ENCODE peak calls at places on chromosomes 7 and 10, in nine cellular contexts. F is CD4-positive, alpha-beta T cell; I is A549; N is GM23248; Y is naive thymus-derived CD4-positive, alpha-beta T cell; K is heart right ventricle; W is transverse colon; T is PC-3; G is HL-60. L is an unnamed sample.
A peak's percentile ranks its signal among the peaks of the same experiment; 100 is the strongest.

GRCh38 chr7:16078076-16078952 is 343.0 kb downstream of the CRPPA start:
- DNase-seq in F (no peak), I (peak; percentile 20), N (peak; percentile 63), Y (no peak), K (peak; percentile 48), W (no peak), T (peak; percentile 76), G (peak; percentile 21), L (no peak)

GRCh38 chr10:128557149-128557548 is 430.9 kb upstream of the MKI67 start:
- DNase-seq in F (no peak), I (no peak), N (no peak), Y (no peak), K (no peak), W (no peak), T (no peak), G (no peak), L (no peak)

GRCh38 chr7:42227931-42228591 is 8.9 kb downstream of the GLI3 start:
- DNase-seq in F (no peak), I (no peak), N (peak; percentile 79), Y (no peak), K (no peak), W (peak; percentile 10), T (no peak), G (no peak), L (peak; percentile 63)

GRCh38 chr7:54839538-54840213 is 80.7 kb upstream of the SEC61G start:
- DNase-seq in F (no peak), I (peak; percentile 80), N (peak; percentile 81), Y (no peak), K (peak; percentile 80), W (peak; percentile 35), T (peak; percentile 78), G (no peak), L (peak; percentile 93)

GRCh38 chr7:93856319-93856718 is 34.2 kb downstream of the TFPI2 start:
- DNase-seq in F (no peak), I (no peak), N (no peak), Y (no peak), K (no peak), W (no peak), T (peak; percentile 28), G (no peak), L (no peak)

GRCh38 chr10:21494221-21495001 is 31.1 kb downstream of the SKIDA1 start:
- DNase-seq in F (no peak), I (no peak), N (peak; percentile 59), Y (peak; percentile 47), K (no peak), W (no peak), T (no peak), G (no peak), L (peak; percentile 84)

GRCh38 chr10:47247190-47248059 is 52.6 kb upstream of the GDF10 start:
- DNase-seq in F (no peak), I (no peak), N (no peak), Y (no peak), K (no peak), W (peak; percentile 2), T (no peak), G (no peak), L (no peak)

GRCh38 chr7:28580626-28581025 is 168.3 kb downstream of the CREB5 start:
- DNase-seq in F (no peak), I (no peak), N (no peak), Y (no peak), K (no peak), W (no peak), T (no peak), G (no peak), L (no peak)

GRCh38 chr7:136969776-136970175 is 101.3 kb downstream of the CHRM2 start:
- DNase-seq in F (no peak), I (no peak), N (no peak), Y (no peak), K (no peak), W (no peak), T (no peak), G (no peak), L (no peak)

GRCh38 chr7:78443811-78444210 is 645.2 kb downstream of the PHTF2 start:
- DNase-seq in F (no peak), I (no peak), N (no peak), Y (no peak), K (no peak), W (no peak), T (no peak), G (no peak), L (no peak)

GRCh38 chr10:128043259-128044045 is 82.8 kb downstream of the MKI67 start:
- DNase-seq in F (no peak), I (no peak), N (no peak), Y (no peak), K (no peak), W (no peak), T (no peak), G (no peak), L (no peak)

DNA sequence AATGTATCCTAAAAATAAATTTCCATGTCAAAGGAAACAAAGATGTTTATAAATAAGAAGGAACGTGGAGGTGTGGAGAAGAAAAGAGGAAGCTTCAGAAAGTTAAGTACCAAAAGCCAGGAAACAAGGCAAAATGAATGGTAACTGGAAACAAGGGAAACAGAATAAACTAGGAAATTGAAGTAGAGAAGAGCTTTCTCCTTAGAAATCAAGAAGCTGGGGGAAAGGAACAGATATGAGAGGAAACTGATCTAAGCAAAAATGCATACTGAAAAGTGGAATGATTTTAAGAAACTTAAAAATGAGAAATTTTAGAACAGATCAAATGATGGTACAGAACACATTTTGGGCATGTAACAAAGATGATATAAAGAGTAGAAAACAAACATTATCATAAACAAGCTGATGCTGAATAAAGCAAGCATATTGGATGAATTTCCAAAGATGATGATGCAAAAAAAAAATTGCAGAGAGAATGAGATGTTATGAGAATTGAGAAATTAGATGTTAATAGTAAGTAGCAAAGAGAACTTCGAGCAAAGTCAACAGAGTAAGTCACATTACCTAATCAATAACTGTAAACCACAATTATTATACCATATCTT is 1.9 kb downstream of the BRAF start:
- DNase-seq in F (no peak), I (no peak), N (no peak), Y (no peak), K (no peak), W (no peak), T (no peak), G (no peak), L (no peak)
- H3K27ac ChIP-seq in F (no peak overlapping the region), I (no peak overlapping the region), N (no peak overlapping the region), Y (peak overlapping the region; percentile 50), K (no peak overlapping the region), W (peak overlapping the region; percentile 100), T (no peak overlapping the region), G (no peak overlapping the region), L (no peak overlapping the region)

GRCh38 chr10:35089641-35090161 is 440 bp downstream of the CUL2 start:
- DNase-seq in F (no peak), I (peak; percentile 13), N (peak; percentile 46), Y (no peak), K (no peak), W (no peak), T (peak; percentile 46), G (peak; percentile 11), L (no peak)
- H3K27ac ChIP-seq in F (peak overlapping the region; percentile 94), I (peak overlapping the region; percentile 99), N (peak overlapping the region; percentile 51), Y (peak overlapping the region; percentile 98), K (peak overlapping the region; percentile 90), W (peak overlapping the region; percentile 96), T (peak overlapping the region; percentile 73), G (peak overlapping the region; percentile 98), L (peak overlapping the region; percentile 97)

GRCh38 chr7:12056977-12057376 is 154.1 kb upstream of the TMEM106B start:
- DNase-seq in F (no peak), I (no peak), N (no peak), Y (no peak), K (no peak), W (no peak), T (no peak), G (no peak), L (no peak)
- H3K27ac ChIP-seq in F (no peak overlapping the region), I (no peak overlapping the region), N (no peak overlapping the region), Y (no peak overlapping the region), K (no peak overlapping the region), W (no peak overlapping the region), T (no peak overlapping the region), G (no peak overlapping the region), L (no peak overlapping the region)

GRCh38 chr10:112973046-112973445 is 23.0 kb downstream of the TCF7L2 start:
- DNase-seq in F (no peak), I (no peak), N (no peak), Y (no peak), K (no peak), W (no peak), T (no peak), G (no peak), L (no peak)
- H3K27ac ChIP-seq in F (no peak overlapping the region), I (no peak overlapping the region), N (no peak overlapping the region), Y (no peak overlapping the region), K (no peak overlapping the region), W (no peak overlapping the region), T (no peak overlapping the region), G (no peak overlapping the region), L (no peak overlapping the region)

GRCh38 chr7:5701085-5701914 is 80.2 kb downstream of the RNF216 start:
- DNase-seq in F (peak; percentile 49), I (no peak), N (no peak), Y (peak; percentile 72), K (no peak), W (no peak), T (no peak), G (peak; percentile 41), L (no peak)
- H3K27ac ChIP-seq in F (peak overlapping the region; percentile 60), I (no peak overlapping the region), N (no peak overlapping the region), Y (peak overlapping the region; percentile 57), K (peak overlapping the region; percentile 42), W (peak overlapping the region; percentile 25), T (no peak overlapping the region), G (no peak overlapping the region), L (peak overlapping the region; percentile 28)

GRCh38 chr10:73358331-73359279 is at the start of gene CFAP70:
- DNase-seq in F (peak; percentile 94), I (peak; percentile 95), N (peak; percentile 99), Y (peak; percentile 86), K (peak; percentile 93), W (peak; percentile 94), T (peak; percentile 100), G (peak; percentile 92), L (peak; percentile 96)
- H3K27ac ChIP-seq in F (peak within 1 kb of the TSS; percentile 75), I (peak within 1 kb of the TSS; percentile 65), N (peak within 1 kb of the TSS; percentile 34), Y (peak within 1 kb of the TSS; percentile 85), K (peak within 1 kb of the TSS; percentile 54), W (peak within 1 kb of the TSS; percentile 75), T (no peak within 1 kb of the TSS), G (peak within 1 kb of the TSS; percentile 88), L (peak within 1 kb of the TSS; percentile 49)

GRCh38 chr10:81248846-81249245 is 626.1 kb upstream of the NRG3 start:
- DNase-seq in F (no peak), I (no peak), N (no peak), Y (no peak), K (no peak), W (no peak), T (no peak), G (no peak), L (no peak)
- H3K27ac ChIP-seq in F (no peak overlapping the region), I (no peak overlapping the region), N (no peak overlapping the region), Y (no peak overlapping the region), K (no peak overlapping the region), W (no peak overlapping the region), T (no peak overlapping the region), G (no peak overlapping the region), L (no peak overlapping the region)

L was measured in right cardiac atrium.